ENCODE peak calls at places on chromosome 15, in nine cellular contexts. I is body of pancreas, K is upper lobe of right lung, Z is Calu3, T is left lung, U is Peyer's patch, O is transverse colon, V is glutamatergic neuron, C is cardiac muscle cell. N is an unnamed sample.
A peak's percentile ranks its signal among the peaks of the same experiment; 100 is the strongest.

GRCh38 chr15:86677316-86677715 is 597.6 kb downstream of the AGBL1 start:
- DNase-seq in O (no peak), K (no peak), Z (no peak), U (no peak), V (no peak), T (no peak), C (no peak), I (no peak), N (no peak)

GRCh38 chr15:50675524-50676144 is 11.0 kb downstream of the TRPM7 start:
- DNase-seq in O (no peak), U (no peak), T (no peak), V (no peak), I (no peak), K (no peak), Z (peak; percentile 27), C (peak; percentile 64), N (no peak)

GRCh38 chr15:25184356-25185155 is 229.8 kb downstream of the SNRPN start:
- DNase-seq in O (no peak), T (peak; percentile 34), V (peak; percentile 5), I (no peak), U (peak; percentile 10), K (peak; percentile 25), Z (no peak), C (no peak), N (no peak)

GRCh38 chr15:55230051-55230670 is 33.4 kb upstream of the RSL24D1 start:
- DNase-seq in K (no peak), O (no peak), T (no peak), C (peak; percentile 40), Z (no peak), U (no peak), V (no peak), I (no peak), N (no peak)

GRCh38 chr15:67520276-67520975 is 505 bp upstream of the C15orf61 start:
- DNase-seq in I (no peak), U (no peak), V (no peak), Z (no peak), C (no peak), K (no peak), T (no peak), O (no peak), N (no peak)

GRCh38 chr15:23569513-23569912 is 4.0 kb downstream of the MKRN3 start:
- DNase-seq in C (no peak), O (no peak), K (no peak), U (no peak), Z (no peak), T (no peak), V (no peak), I (peak; percentile 10), N (no peak)

GRCh38 chr15:25180606-25181289 is 226.0 kb downstream of the SNRPN start:
- DNase-seq in V (peak; percentile 2), C (no peak), O (peak; percentile 1), K (peak; percentile 38), Z (no peak), T (peak; percentile 33), I (no peak), U (peak; percentile 15), N (no peak)

GRCh38 chr15:81914734-81915234 is 131.0 kb downstream of the MEX3B start:
- DNase-seq in K (no peak), V (peak; percentile 97), T (no peak), C (peak; percentile 4), I (peak; percentile 7), U (no peak), Z (peak; percentile 35), O (no peak), N (no peak)

GRCh38 chr15:93333826-93334225 is 244.8 kb upstream of the RGMA start:
- DNase-seq in U (no peak), V (no peak), K (no peak), T (no peak), O (no peak), Z (no peak), C (no peak), I (no peak), N (no peak)
- TF ChIP-seq CTCF in U (no peak), V (peak; percentile 40), K (peak; percentile 21), T (no peak), O (no peak), Z (no peak), C (no peak), I (no peak), N (no peak)

GRCh38 chr15:29204356-29204755 is 65.3 kb downstream of the NSMCE3 start:
- DNase-seq in I (no peak), Z (no peak), V (no peak), K (no peak), U (no peak), C (no peak), T (no peak), O (no peak), N (no peak)

GRCh38 chr15:29207758-29208108 is 61.9 kb downstream of the NSMCE3 start:
- DNase-seq in T (no peak), Z (no peak), U (no peak), V (no peak), C (no peak), O (no peak), K (no peak), I (no peak), N (no peak)

GRCh38 chr15:29207027-29207757 is 62.4 kb downstream of the NSMCE3 start:
- DNase-seq in C (no peak), V (no peak), T (no peak), O (no peak), K (no peak), Z (no peak), I (no peak), U (no peak), N (no peak)

GRCh38 chr15:29208352-29208751 is 61.3 kb downstream of the NSMCE3 start:
- DNase-seq in K (no peak), V (no peak), I (no peak), O (no peak), T (no peak), C (peak; percentile 1), U (no peak), Z (no peak), N (no peak)
- TF ChIP-seq CTCF in K (no peak), V (no peak), I (no peak), O (no peak), T (no peak), C (no peak), U (no peak), Z (no peak), N (no peak)

GRCh38 chr15:70633394-70633793 is 130.0 kb downstream of the UACA start:
- DNase-seq in V (no peak), C (peak; percentile 73), Z (no peak), I (no peak), U (no peak), O (no peak), K (no peak), T (no peak), N (no peak)

GRCh38 chr15:70635895-70636294 is 127.5 kb downstream of the UACA start:
- DNase-seq in O (no peak), Z (no peak), V (no peak), U (no peak), T (no peak), K (no peak), I (no peak), C (no peak), N (no peak)

GRCh38 chr15:70632981-70633380 is 130.4 kb downstream of the UACA start:
- DNase-seq in Z (no peak), V (no peak), I (no peak), U (no peak), T (no peak), C (no peak), K (no peak), O (no peak), N (no peak)

GRCh38 chr15:70632079-70632850 is 131.1 kb downstream of the UACA start:
- DNase-seq in I (no peak), V (no peak), T (no peak), K (no peak), U (no peak), Z (no peak), C (no peak), O (no peak), N (no peak)

DNA sequence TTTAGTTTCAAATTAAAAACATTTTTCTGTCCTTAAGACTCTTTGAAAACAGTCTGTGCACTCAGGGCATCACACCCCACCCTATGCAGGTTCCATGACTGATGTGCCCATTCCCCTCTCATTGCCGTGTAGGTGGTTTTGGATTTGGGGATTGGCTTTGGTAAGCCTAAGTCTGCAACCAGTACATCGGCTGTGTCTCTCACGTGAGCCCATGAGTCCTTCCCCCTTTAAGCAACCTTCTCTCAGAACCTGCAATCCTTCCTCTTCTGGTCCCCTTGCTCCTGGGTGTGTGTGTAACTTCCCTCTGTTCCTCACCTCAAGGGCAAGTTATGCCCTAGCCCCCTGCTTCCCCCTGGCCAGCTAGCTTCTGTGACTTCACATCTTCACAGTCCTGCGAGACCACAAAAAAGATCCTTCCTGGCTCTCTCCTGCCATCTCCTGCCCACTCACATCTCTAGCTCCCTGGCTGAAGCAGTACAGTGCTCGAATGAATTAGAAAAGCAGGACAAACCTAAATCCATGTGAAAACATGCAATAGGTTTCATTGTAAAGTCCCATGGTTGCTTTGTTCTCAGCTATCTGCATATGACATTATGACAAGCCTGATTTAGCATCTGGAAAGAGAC is 126.7 kb downstream of the UACA start:
- DNase-seq in U (no peak), Z (peak; percentile 50), O (no peak), K (no peak), T (no peak), V (no peak), I (no peak), C (peak; percentile 47), N (no peak)
- TF ChIP-seq CTCF in U (no peak), Z (no peak), O (no peak), K (no peak), T (no peak), V (no peak), I (no peak), C (peak; percentile 52), N (no peak)

DNA sequence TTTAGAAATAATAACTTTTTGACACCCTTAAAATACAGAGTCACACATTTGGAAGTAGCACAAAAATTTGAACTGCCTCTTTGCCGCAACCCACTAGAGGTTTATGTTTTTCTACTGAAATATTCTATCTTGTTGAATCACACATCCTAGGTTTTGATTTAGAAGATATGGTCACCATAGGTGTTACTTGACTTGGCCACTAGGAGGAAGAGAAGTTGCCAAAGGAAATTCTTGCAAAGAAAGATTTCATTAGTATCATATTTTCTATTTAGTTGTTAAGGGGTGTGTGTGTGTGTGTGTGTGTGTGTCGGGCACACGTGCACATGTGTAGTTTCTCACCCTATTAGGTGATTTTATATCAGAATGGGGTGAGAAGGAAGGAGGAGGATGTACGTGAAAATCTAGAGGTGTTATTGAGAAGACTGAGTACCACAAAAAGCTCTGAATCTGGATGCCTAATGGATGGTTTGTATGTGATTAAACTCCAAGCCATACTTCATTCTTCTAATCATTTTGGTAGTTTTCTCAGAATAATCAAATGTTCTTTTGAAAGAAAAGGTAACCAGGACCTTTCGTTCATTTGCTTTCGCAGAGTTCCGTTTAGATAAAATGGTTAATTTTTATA is 31.5 kb downstream of the ZFAND6 start:
- DNase-seq in O (no peak), V (no peak), T (no peak), K (no peak), U (no peak), Z (no peak), I (no peak), C (no peak), N (no peak)
- TF ChIP-seq CTCF in O (no peak), V (peak; percentile 66), T (no peak), K (peak; percentile 28), U (peak; percentile 49), Z (no peak), I (peak; percentile 19), C (peak; percentile 38), N (no peak)

N was measured in activated B cell treated with CpG ODN at 0.5 μM for 24 hours.